ENCODE peak calls at places on chromosomes 7 and 10, in four cellular contexts. One of them, this sample, is unnamed.

GRCh38 chr10:22022257-22023051 is 18.9 kb upstream of the DNAJC1 start:
- DNase-seq in HepG2: no peak
- DNase-seq in H1: no peak
- DNase-seq in A549: no peak
- DNase-seq in this sample: peak

GRCh38 chr10:49118450-49118849 is 3.1 kb upstream of the VSTM4 start:
- DNase-seq in HepG2: no peak
- DNase-seq in H1: no peak
- DNase-seq in A549: no peak
- DNase-seq in this sample: no peak

GRCh38 chr10:35533565-35533964 is 71.6 kb upstream of the GJD4 start:
- DNase-seq in HepG2: no peak
- DNase-seq in A549: no peak
- DNase-seq in H1: no peak
- DNase-seq in this sample: no peak

GRCh38 chr10:7035111-7035761 is 375.6 kb downstream of the SFMBT2 start:
- DNase-seq in H1: no peak
- DNase-seq in A549: no peak
- DNase-seq in HepG2: no peak
- DNase-seq in this sample: no peak

GRCh38 chr7:103658055-103659010 is 212.3 kb upstream of the SLC26A5 start:
- DNase-seq in H1: no peak
- DNase-seq in HepG2: peak
- DNase-seq in A549: no peak
- DNase-seq in this sample: no peak

GRCh38 chr7:153616808-153617207 is 435.4 kb upstream of the DPP6 start:
- DNase-seq in H1: no peak
- DNase-seq in HepG2: no peak
- DNase-seq in A549: no peak
- DNase-seq in this sample: no peak

GRCh38 chr7:151691449-151691848 is 171.8 kb upstream of the RHEB start:
- DNase-seq in A549: no peak
- DNase-seq in HepG2: no peak
- DNase-seq in H1: no peak
- DNase-seq in this sample: no peak

GRCh38 chr7:2785071-2785500 is 59.0 kb downstream of the GNA12 start:
- DNase-seq in HepG2: no peak
- DNase-seq in A549: no peak
- DNase-seq in H1: no peak
- DNase-seq in this sample: no peak

GRCh38 chr7:70710011-70710480 is 421.9 kb upstream of the GALNT17 start:
- DNase-seq in HepG2: no peak
- DNase-seq in A549: no peak
- DNase-seq in H1: no peak
- DNase-seq in this sample: no peak

DNA sequence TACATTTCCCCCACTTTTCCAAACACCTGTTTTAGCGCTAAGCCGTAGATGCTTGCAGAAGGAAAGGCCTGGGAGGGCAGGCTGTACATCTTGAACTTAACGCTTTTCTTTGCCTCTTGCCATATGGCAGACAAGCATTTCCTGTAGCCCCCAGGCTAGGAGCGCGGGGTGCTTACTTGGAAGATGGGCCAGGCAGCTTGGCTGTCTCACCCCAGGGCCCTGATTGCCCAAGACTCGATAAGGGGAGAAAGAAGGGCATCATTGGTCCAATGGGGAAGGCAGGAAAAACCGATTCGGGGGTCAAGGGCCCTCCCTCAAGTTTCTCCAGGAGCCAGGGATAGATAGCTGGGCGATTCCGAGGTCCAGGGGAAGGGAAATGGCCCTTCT is 1.7 kb downstream of the HOXA10 start:
- DNase-seq in H1: peak
- DNase-seq in A549: no peak
- DNase-seq in HepG2: no peak
- DNase-seq in this sample: no peak
- TF ChIP-seq JUN in H1: no peak
- TF ChIP-seq JUN in A549: no peak
- TF ChIP-seq JUN in HepG2: no peak
- TF ChIP-seq JUN in this sample: no peak

DNA sequence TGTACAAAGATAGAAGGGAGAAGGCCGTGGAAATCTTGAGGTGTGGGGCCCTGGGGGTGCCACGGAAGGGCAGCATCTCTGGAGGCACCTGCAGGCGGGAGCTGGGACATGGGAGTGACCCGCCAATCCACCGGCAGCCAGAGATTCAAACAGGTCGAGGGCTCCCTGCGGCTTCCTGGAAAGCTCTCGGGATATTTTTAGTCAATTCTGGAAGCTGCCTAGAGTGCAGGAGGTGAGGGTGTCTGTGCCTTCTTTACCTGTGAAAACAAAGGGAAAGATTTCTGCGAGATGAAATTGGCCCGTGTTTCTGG is 16.6 kb downstream of the MNX1 start:
- DNase-seq in A549: no peak
- DNase-seq in HepG2: no peak
- DNase-seq in H1: peak
- DNase-seq in this sample: no peak
- TF ChIP-seq RAD21 in A549: no peak
- TF ChIP-seq RAD21 in HepG2: no peak
- TF ChIP-seq RAD21 in H1: no peak
- TF ChIP-seq RAD21 in this sample: no peak

GRCh38 chr10:117005454-117006055 is 568 bp upstream of the SHTN1 start:
- DNase-seq in HepG2: peak
- DNase-seq in A549: peak
- DNase-seq in H1: peak
- DNase-seq in this sample: peak
- TF ChIP-seq JUN in HepG2: no peak
- TF ChIP-seq JUN in A549: no peak
- TF ChIP-seq JUN in H1: no peak
- TF ChIP-seq JUN in this sample: no peak

DNA sequence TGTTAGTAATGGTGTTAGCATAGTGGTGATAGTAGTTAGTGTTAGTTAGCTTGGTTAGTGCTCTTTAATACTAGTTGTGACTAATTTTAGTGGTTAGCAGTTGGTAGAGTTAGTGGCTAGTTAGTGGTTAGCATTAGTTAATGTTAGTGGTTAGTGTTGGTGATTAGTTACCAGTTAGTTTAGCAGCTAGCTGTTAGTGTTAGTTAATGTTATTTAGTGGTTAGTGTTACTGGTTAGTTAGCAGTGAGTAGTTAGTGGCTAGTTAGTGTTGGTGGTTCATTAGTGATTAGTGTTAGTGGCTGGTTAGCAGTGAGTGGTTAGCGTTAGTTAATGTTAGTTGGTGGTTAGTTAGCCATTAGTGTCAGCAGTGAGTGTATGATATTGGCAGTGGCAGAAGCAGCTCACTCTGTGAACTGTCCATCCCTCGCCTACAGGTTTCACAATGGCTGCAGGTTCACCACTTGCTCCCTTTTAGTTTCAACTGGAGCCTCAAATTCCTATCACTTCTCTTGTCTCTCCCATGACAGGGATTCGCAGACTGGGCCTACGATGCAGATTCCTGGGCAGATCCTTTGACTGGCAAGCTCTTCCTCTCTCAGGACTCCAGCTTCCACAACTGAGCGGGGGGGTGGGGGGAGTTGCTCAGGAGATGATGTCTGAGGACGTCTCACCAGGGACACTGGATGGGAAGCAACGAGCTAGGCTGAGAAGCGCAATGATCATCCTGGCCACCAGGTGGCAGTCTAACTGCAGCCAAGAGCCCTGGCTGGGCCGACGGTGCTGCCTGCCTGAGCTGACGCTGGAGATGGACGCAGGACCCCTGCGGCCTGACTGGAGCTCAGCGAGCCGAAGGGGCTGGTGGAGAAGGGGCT is 19.5 kb downstream of the GHRHR start:
- DNase-seq in H1: peak
- DNase-seq in HepG2: peak
- DNase-seq in A549: peak
- DNase-seq in this sample: peak
- TF ChIP-seq RAD21 in H1: peak
- TF ChIP-seq RAD21 in HepG2: peak
- TF ChIP-seq RAD21 in A549: peak
- TF ChIP-seq RAD21 in this sample: peak

GRCh38 chr10:47266602-47267001 is 33.4 kb upstream of the GDF10 start:
- DNase-seq in A549: no peak
- DNase-seq in HepG2: no peak
- DNase-seq in H1: no peak
- DNase-seq in this sample: no peak

GRCh38 chr10:47261121-47261520 is 38.9 kb upstream of the GDF10 start:
- DNase-seq in A549: no peak
- DNase-seq in HepG2: no peak
- DNase-seq in H1: peak
- DNase-seq in this sample: no peak

GRCh38 chr10:47262606-47263295 is 37.2 kb upstream of the GDF10 start:
- DNase-seq in A549: no peak
- DNase-seq in H1: no peak
- DNase-seq in HepG2: peak
- DNase-seq in this sample: no peak

GRCh38 chr10:47261556-47261955 is 38.4 kb upstream of the GDF10 start:
- DNase-seq in A549: no peak
- DNase-seq in H1: peak
- DNase-seq in HepG2: no peak
- DNase-seq in this sample: no peak

GRCh38 chr10:47264797-47265281 is 35.2 kb upstream of the GDF10 start:
- DNase-seq in HepG2: peak
- DNase-seq in A549: no peak
- DNase-seq in H1: peak
- DNase-seq in this sample: no peak
- TF ChIP-seq JUN in HepG2: no peak
- TF ChIP-seq JUN in A549: no peak
- TF ChIP-seq JUN in H1: no peak
- TF ChIP-seq JUN in this sample: no peak

GRCh38 chr10:74963549-74963948 is 137.1 kb downstream of the KAT6B start:
- DNase-seq in HepG2: no peak
- DNase-seq in H1: no peak
- DNase-seq in A549: no peak
- DNase-seq in this sample: no peak
- TF ChIP-seq RAD21 in HepG2: no peak
- TF ChIP-seq RAD21 in H1: no peak
- TF ChIP-seq RAD21 in A549: no peak
- TF ChIP-seq RAD21 in this sample: no peak

DNA sequence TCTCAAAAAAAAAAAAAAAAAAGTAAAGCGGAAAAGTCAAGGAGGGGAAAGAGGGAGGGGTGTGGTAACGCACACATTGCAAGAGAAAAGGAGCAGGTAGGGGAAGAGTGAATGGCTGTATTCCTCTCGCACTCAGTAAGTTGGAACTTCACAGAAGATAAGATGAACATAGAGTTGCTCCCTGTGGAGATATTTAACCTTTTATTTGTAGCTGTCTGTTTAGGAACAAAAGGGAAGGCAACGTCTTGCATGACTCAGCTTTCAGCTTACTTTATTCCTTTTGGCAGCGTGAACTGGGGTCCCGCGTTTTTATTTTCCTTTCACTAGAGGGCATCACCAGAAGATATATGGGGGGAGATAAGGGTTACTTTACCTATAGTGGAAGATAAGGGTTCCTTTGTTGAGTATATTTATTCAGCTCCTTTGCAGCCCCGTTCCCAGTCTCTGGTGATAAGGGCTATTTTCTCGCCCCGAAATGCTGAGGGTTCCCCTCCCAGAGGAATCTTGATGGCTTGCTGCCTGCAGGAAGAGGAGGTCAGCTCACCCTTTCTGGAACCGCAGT is 78.5 kb downstream of the APBB1IP start:
- DNase-seq in H1: peak
- DNase-seq in A549: no peak
- DNase-seq in HepG2: no peak
- DNase-seq in this sample: no peak
- TF ChIP-seq JUN in H1: no peak
- TF ChIP-seq JUN in A549: no peak
- TF ChIP-seq JUN in HepG2: no peak
- TF ChIP-seq JUN in this sample: no peak

This sample was measured in K562.